ENCODE peak calls at places on chromosome 14, in four cellular contexts. Z, F, M and K are unnamed samples.

GRCh38 chr14:68408680-68409079 is 384.2 kb downstream of the ZFP36L1 start:
- DNase-seq in Z (no peak), M (no peak), F (no peak), K (no peak)

GRCh38 chr14:20697273-20698017 is 8.9 kb downstream of the ANG start:
- DNase-seq in F (peak; percentile 35), M (peak; percentile 50), Z (peak; percentile 37), K (no peak)

GRCh38 chr14:61218765-61219164 is 62.4 kb downstream of the TMEM30B start:
- DNase-seq in F (no peak), Z (peak; percentile 21), M (no peak), K (no peak)

GRCh38 chr14:93303659-93304058 is 29.2 kb downstream of the BTBD7 start:
- DNase-seq in F (no peak), Z (peak; percentile 18), M (no peak), K (no peak)

GRCh38 chr14:97071177-97071576 is 274.0 kb downstream of the VRK1 start:
- DNase-seq in M (no peak), Z (no peak), F (no peak), K (no peak)

GRCh38 chr14:60807971-60808370 is 73.4 kb downstream of the MNAT1 start:
- DNase-seq in M (no peak), F (no peak), Z (no peak), K (no peak)

GRCh38 chr14:96191355-96191754 is 13.3 kb upstream of the BDKRB2 start:
- DNase-seq in Z (no peak), M (no peak), F (no peak), K (no peak)

GRCh38 chr14:41280745-41281144 is 325.9 kb upstream of the LRFN5 start:
- DNase-seq in M (no peak), F (no peak), Z (no peak), K (no peak)

GRCh38 chr14:21496453-21496852 is 14.7 kb downstream of the METTL3 start:
- DNase-seq in F (no peak), Z (no peak), M (no peak), K (no peak)

GRCh38 chr14:101364503-101365328 is 196.6 kb upstream of the DIO3 start:
- DNase-seq in F (peak; percentile 96), Z (no peak), M (no peak), K (no peak)

GRCh38 chr14:63249112-63249511 is 44.9 kb downstream of the RHOJ start:
- DNase-seq in Z (no peak), F (peak; percentile 24), M (no peak), K (no peak)

GRCh38 chr14:36647827-36648753 is 13.6 kb upstream of the PAX9 start:
- DNase-seq in Z (no peak), F (no peak), M (no peak), K (peak; percentile 63)

GRCh38 chr14:72416892-72417291 is 477.0 kb downstream of the DPF3 start:
- DNase-seq in F (no peak), Z (no peak), M (no peak), K (no peak)

GRCh38 chr14:43408472-43408871 is 1098.6 kb downstream of the FSCB start:
- DNase-seq in F (no peak), Z (no peak), M (no peak), K (no peak)

GRCh38 chr14:78170203-78170602 is at the start of gene NRXN3:
- DNase-seq in Z (no peak), M (no peak), F (no peak), K (peak; percentile 53)

GRCh38 chr14:22897357-22897756 is 14.3 kb downstream of the REM2 start:
- DNase-seq in Z (no peak), M (no peak), F (no peak), K (no peak)

GRCh38 chr14:52006361-52006760 is 17.0 kb downstream of the RTRAF start:
- DNase-seq in F (no peak), Z (no peak), M (no peak), K (no peak)
- H3K36me3 ChIP-seq in F (no peaks in the 10 kb centered on the region), Z (no peaks in the 10 kb centered on the region), M (peaks cover 65% of the 10 kb centered on the region), K (peaks cover 92% of the 10 kb centered on the region)

GRCh38 chr14:94388896-94389469 is 581 bp upstream of the SERPINA1 start:
- DNase-seq in Z (no peak), F (no peak), M (no peak), K (no peak)

GRCh38 chr14:94389731-94390371 is 1.4 kb upstream of the SERPINA1 start:
- DNase-seq in F (no peak), M (no peak), Z (no peak), K (no peak)

GRCh38 chr14:94386085-94387031 is 2.0 kb downstream of the SERPINA1 start:
- DNase-seq in M (no peak), Z (no peak), F (no peak), K (no peak)

GRCh38 chr14:94387051-94388026 is 1.1 kb downstream of the SERPINA1 start:
- DNase-seq in M (no peak), F (no peak), Z (no peak), K (no peak)

DNA sequence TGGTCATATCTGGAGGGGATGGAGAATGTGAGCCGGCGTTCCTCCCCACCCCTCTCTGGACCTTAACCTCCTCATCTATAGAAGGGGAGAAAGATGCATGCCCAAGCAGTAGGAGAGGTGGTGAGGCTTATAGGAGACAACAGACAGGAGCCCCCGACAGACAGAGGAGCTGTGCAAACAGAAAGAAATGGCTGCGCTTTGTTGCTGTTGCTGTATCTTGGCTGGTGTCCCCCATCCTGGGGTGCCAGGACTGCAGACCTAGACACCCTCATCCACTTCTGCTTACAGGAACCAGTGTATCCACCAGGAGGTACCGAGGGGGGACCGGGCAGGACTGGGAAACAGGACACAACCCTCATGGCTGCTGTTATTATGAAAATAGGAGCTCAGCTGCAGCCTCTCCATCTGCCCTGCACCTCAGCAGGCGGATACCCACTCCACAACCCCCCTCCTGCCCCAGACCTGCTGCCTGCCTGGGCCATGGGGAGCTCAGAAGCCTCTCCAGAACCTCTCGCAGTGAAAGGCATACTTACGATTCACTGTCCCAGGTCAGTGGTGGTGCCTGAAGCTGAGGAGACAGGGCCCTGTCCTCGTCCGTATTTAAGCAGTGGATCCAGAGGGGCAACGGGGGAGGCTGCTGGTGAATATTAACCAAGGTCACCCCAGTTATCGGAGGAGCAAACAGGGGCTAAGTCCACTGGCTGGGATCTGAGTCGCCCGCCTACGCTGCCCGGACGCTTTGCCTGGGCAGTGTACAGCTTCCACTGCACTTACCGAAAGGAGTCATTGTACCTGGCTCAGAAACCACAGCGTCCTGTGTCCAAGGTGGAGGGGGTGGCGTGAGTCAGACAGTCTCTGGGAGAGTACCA is at the start of gene SERPINA1:
- DNase-seq in Z (no peak), F (no peak), M (no peak), K (no peak)
- H3K36me3 ChIP-seq in Z (no peaks in the 10 kb centered on the region), F (no peaks in the 10 kb centered on the region), M (no peaks in the 10 kb centered on the region), K (no peaks in the 10 kb centered on the region)

GRCh38 chr14:54786191-54786755 is 116.4 kb downstream of the GCH1 start:
- DNase-seq in M (no peak), F (no peak), Z (no peak), K (no peak)

GRCh38 chr14:54785778-54786160 is 116.9 kb downstream of the GCH1 start:
- DNase-seq in M (no peak), Z (no peak), F (no peak), K (no peak)

GRCh38 chr14:54784060-54784459 is 118.6 kb downstream of the GCH1 start:
- DNase-seq in F (no peak), Z (peak; percentile 61), M (no peak), K (no peak)

GRCh38 chr14:54784657-54785056 is 118.0 kb downstream of the GCH1 start:
- DNase-seq in M (no peak), F (no peak), Z (peak; percentile 66), K (no peak)

GRCh38 chr14:54785111-54785777 is 117.4 kb downstream of the GCH1 start:
- DNase-seq in M (no peak), F (no peak), Z (no peak), K (no peak)
- H3K36me3 ChIP-seq in M (no peaks in the 10 kb centered on the region), F (no peaks in the 10 kb centered on the region), Z (no peaks in the 10 kb centered on the region), K (peaks cover 87% of the 10 kb centered on the region)

GRCh38 chr14:65070710-65071033 is 31.6 kb downstream of the MAX start:
- DNase-seq in Z (peak; percentile 36), M (no peak), F (no peak), K (no peak)
- H3K36me3 ChIP-seq in Z (no peaks in the 10 kb centered on the region), M (peaks cover 15% of the 10 kb centered on the region), F (no peaks in the 10 kb centered on the region), K (peaks cover 20% of the 10 kb centered on the region)

GRCh38 chr14:58270628-58271027 is 26.0 kb downstream of the PSMA3 start:
- DNase-seq in M (no peak), Z (no peak), F (no peak), K (no peak)

GRCh38 chr14:58278177-58278576 is 20.2 kb upstream of the ARID4A start:
- DNase-seq in Z (no peak), F (no peak), M (no peak), K (no peak)

GRCh38 chr14:58275527-58276190 is 22.7 kb upstream of the ARID4A start:
- DNase-seq in F (no peak), Z (no peak), M (no peak), K (no peak)

GRCh38 chr14:58276208-58276607 is 22.1 kb upstream of the ARID4A start:
- DNase-seq in Z (no peak), M (no peak), F (no peak), K (no peak)

GRCh38 chr14:58272589-58273372 is 25.6 kb upstream of the ARID4A start:
- DNase-seq in F (no peak), Z (no peak), M (no peak), K (no peak)
- H3K36me3 ChIP-seq in F (no peaks in the 10 kb centered on the region), Z (no peaks in the 10 kb centered on the region), M (peaks cover 44% of the 10 kb centered on the region), K (peaks cover 83% of the 10 kb centered on the region)

GRCh38 chr14:91482278-91483023 is 27.7 kb downstream of the PPP4R3A start:
- DNase-seq in M (no peak), Z (no peak), F (no peak), K (no peak)

GRCh38 chr14:91484744-91485143 is 25.4 kb downstream of the PPP4R3A start:
- DNase-seq in Z (no peak), M (no peak), F (no peak), K (no peak)

GRCh38 chr14:91484186-91484585 is 25.9 kb downstream of the PPP4R3A start:
- DNase-seq in Z (no peak), F (no peak), M (no peak), K (no peak)
- H3K36me3 ChIP-seq in Z (no peaks in the 10 kb centered on the region), F (no peaks in the 10 kb centered on the region), M (peaks cover 44% of the 10 kb centered on the region), K (peaks cover 78% of the 10 kb centered on the region)

GRCh38 chr14:89324501-89325298 is 92.3 kb downstream of the FOXN3 start:
- DNase-seq in Z (no peak), M (no peak), F (no peak), K (no peak)
- H3K36me3 ChIP-seq in Z (no peaks in the 10 kb centered on the region), M (no peaks in the 10 kb centered on the region), F (no peaks in the 10 kb centered on the region), K (peaks cover 2% of the 10 kb centered on the region)

DNA sequence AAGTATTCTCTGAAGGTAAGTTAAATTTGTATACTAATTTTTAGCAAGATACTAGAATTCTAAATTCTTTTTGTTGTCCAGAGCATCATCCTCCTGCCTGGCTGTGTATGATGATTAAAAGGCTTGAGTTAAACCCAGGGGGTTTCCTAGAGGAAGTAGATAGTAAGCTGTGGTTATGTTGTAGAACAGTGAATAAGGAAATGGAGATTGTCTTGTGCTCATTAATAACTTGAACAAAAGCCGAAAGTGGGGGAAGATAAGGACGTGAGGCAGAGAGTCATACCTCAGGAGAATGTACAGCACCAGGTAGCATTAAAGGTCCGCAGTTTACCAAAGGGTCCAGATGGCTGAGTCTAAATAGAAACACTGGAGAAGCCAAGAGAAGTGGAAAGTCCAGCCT is 42.0 kb downstream of the CKB start:
- DNase-seq in Z (no peak), F (no peak), M (no peak), K (no peak)
- H3K36me3 ChIP-seq in Z (peaks cover 13% of the 10 kb centered on the region), F (no peaks in the 10 kb centered on the region), M (peaks cover 17% of the 10 kb centered on the region), K (peaks cover 55% of the 10 kb centered on the region)